ENCODE peak calls at places on chromosome 13, in eight cellular contexts. W, L, V, S, B, O, N and I are unnamed samples.
A peak's percentile ranks its signal among the peaks of the same experiment; 100 is the strongest.

GRCh38 chr13:26590379-26590778 is 32.9 kb downstream of the WASF3 start:
- DNase-seq in N (no peak), V (no peak), W (no peak), B (no peak), S (no peak), O (no peak), L (no peak), I (no peak)

GRCh38 chr13:60572003-60572792 is 175.2 kb downstream of the TDRD3 start:
- DNase-seq in L (no peak), O (no peak), S (no peak), B (no peak), W (peak; percentile 25), N (no peak), V (no peak), I (no peak)

GRCh38 chr13:59391696-59392095 is 772.0 kb downstream of the DIAPH3 start:
- DNase-seq in L (peak; percentile 39), W (peak; percentile 44), B (peak; percentile 85), O (peak; percentile 61), N (peak; percentile 61), S (peak; percentile 26), V (no peak), I (no peak)

GRCh38 chr13:44191504-44192171 is 182.0 kb upstream of the SERP2 start:
- DNase-seq in O (peak; percentile 69), W (peak; percentile 67), L (peak; percentile 33), N (peak; percentile 36), V (no peak), S (no peak), B (peak; percentile 38), I (no peak)

GRCh38 chr13:40631605-40632004 is 34.8 kb downstream of the FOXO1 start:
- DNase-seq in B (no peak), N (no peak), L (no peak), S (no peak), O (no peak), W (no peak), V (no peak), I (no peak)

GRCh38 chr13:113990321-113990837 is 16.5 kb upstream of the C13orf46 start:
- DNase-seq in N (no peak), W (no peak), O (no peak), L (no peak), V (no peak), B (no peak), S (no peak), I (no peak)

GRCh38 chr13:112940236-112940635 is 28.8 kb upstream of the MCF2L start:
- DNase-seq in S (no peak), W (no peak), B (no peak), N (no peak), V (no peak), O (no peak), L (no peak), I (no peak)

GRCh38 chr13:20136781-20137703 is 23.8 kb downstream of the GJA3 start:
- DNase-seq in W (no peak), B (no peak), N (peak; percentile 77), O (peak; percentile 45), V (no peak), S (peak; percentile 39), L (peak; percentile 71), I (peak; percentile 75)

GRCh38 chr13:34277971-34278370 is 460.0 kb downstream of the RFC3 start:
- DNase-seq in B (no peak), O (no peak), W (no peak), L (no peak), V (no peak), N (no peak), S (no peak), I (no peak)

GRCh38 chr13:106318941-106319411 is 216.5 kb downstream of the EFNB2 start:
- DNase-seq in V (no peak), W (peak; percentile 82), L (peak; percentile 47), B (no peak), O (peak; percentile 48), S (no peak), N (no peak), I (no peak)

GRCh38 chr13:29496241-29496712 is 99.2 kb downstream of the SLC7A1 start:
- DNase-seq in L (peak; percentile 47), S (no peak), W (no peak), B (no peak), N (peak; percentile 39), O (no peak), V (no peak), I (no peak)

GRCh38 chr13:24684600-24684998 is 4.4 kb downstream of the ATP12A start:
- DNase-seq in N (no peak), S (no peak), L (no peak), O (no peak), W (no peak), V (no peak), B (no peak), I (no peak)

GRCh38 chr13:41981961-41982723 is 21.2 kb upstream of the VWA8 start:
- DNase-seq in L (no peak), B (no peak), N (no peak), W (no peak), V (no peak), O (no peak), S (no peak), I (no peak)

GRCh38 chr13:46104868-46105267 is at the start of gene CPB2:
- DNase-seq in S (no peak), N (no peak), L (no peak), B (no peak), O (no peak), V (no peak), W (no peak), I (no peak)

DNA sequence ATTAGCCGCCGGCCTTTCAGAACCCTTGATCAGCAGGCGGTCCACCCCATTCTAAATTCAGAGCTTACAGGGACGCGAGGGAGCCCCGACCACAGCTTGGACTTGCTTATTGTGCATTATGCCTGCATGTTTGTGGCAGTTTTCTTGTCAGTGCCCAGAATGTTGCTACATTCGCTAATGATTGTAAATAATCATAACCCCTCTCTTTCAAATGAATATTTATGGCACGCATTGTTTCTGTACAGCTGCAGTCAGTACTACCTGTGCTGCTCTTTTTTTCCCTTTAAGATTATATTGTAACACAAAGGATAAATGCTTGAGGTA is 321 bp upstream of the VPS36 start:
- DNase-seq in B (no peak), V (no peak), L (no peak), S (no peak), N (no peak), O (no peak), W (no peak), I (no peak)
- TF ChIP-seq CTCF in B (no peak), V (no peak), L (no peak), S (no peak), N (no peak), O (no peak), W (no peak), I (peak; percentile 24)

DNA sequence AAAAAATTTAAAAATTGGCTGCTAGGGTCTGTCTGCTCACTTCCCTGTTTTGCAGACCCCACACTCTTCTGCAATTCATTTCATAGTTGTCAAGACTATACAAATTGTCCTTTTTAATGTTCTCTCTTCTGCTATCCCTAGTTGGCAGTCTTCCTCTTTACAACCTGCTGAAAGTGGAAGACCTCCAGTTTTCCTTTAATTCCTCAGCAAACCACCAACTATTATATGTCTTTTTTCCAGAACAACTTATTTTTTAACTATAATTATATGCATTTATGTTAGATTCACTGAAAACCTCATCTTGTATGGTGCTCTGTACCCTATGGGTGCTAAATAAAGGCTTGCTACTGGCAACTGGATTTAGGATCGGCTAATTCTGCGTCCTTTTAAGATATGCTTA is 1.1 kb upstream of the PHF11 start:
- DNase-seq in S (no peak), V (no peak), B (no peak), N (no peak), L (no peak), O (no peak), W (no peak), I (no peak)
- TF ChIP-seq CTCF in S (no peak), V (no peak), B (no peak), N (no peak), L (no peak), O (no peak), W (no peak), I (no peak)

GRCh38 chr13:51251480-51251879 is 29.3 kb downstream of the FAM124A start:
- DNase-seq in S (no peak), O (no peak), W (no peak), N (no peak), B (no peak), L (no peak), V (no peak), I (no peak)

GRCh38 chr13:51249254-51249653 is 27.1 kb downstream of the FAM124A start:
- DNase-seq in L (no peak), B (no peak), V (no peak), N (no peak), S (no peak), W (no peak), O (no peak), I (no peak)

GRCh38 chr13:51246411-51247298 is 24.5 kb downstream of the FAM124A start:
- DNase-seq in N (no peak), L (no peak), O (no peak), W (no peak), B (peak; percentile 56), S (no peak), V (no peak), I (no peak)

GRCh38 chr13:51252954-51253531 is 30.8 kb downstream of the FAM124A start:
- DNase-seq in L (no peak), W (no peak), V (no peak), S (no peak), O (no peak), B (no peak), N (peak; percentile 50), I (no peak)

GRCh38 chr13:51249767-51250741 is 27.9 kb downstream of the FAM124A start:
- DNase-seq in O (no peak), S (no peak), W (no peak), L (no peak), V (no peak), B (no peak), N (peak; percentile 61), I (no peak)
- TF ChIP-seq CTCF in O (no peak), S (peak; percentile 55), W (peak; percentile 32), L (no peak), V (peak; percentile 34), B (peak; percentile 46), N (no peak), I (peak; percentile 46)

DNA sequence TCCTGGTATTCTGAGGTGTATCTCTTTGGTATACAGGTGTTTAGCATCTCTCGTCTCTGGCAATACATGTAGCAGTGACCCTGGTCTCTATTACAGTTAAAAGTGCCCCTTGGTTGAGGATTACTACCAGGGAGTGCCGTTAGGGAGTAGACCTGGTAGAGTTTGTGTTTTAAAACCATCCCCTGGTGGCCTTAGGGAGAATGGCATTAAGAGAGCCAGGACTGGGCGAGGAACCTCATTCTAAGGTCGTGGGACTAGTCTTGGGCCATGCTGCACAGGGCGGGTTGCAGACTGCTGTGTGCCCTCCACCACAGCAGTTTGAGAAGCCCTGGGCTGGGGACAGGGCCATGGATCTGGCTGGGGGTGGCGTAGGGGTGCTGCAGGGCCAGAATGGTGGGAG is 35.0 kb downstream of the B3GLCT start:
- DNase-seq in O (no peak), L (no peak), N (no peak), V (no peak), W (no peak), B (no peak), S (no peak), I (no peak)
- TF ChIP-seq CTCF in O (no peak), L (peak; percentile 13), N (no peak), V (no peak), W (peak; percentile 46), B (peak; percentile 41), S (peak; percentile 33), I (peak; percentile 22)